ENCODE peak calls at places on chromosomes 11 and 22, in five cellular contexts. I is iPS DF 6.9; A is HCT116; Q is naive thymus-derived CD4-positive, alpha-beta T cell; T is tibial nerve. B is an unnamed sample.

GRCh38 chr11:65459552-65459951 is 37.0 kb downstream of the NEAT1 start:
- DNase-seq in I (peak), A (no peak), Q (no peak), T (no peak), B (no peak)

GRCh38 chr11:118245946-118246562 is 6.1 kb downstream of the MPZL3 start:
- DNase-seq in I (no peak), Q (no peak), T (no peak), A (no peak), B (no peak)

GRCh38 chr11:119741369-119742262 is 12.6 kb upstream of the NECTIN1 start:
- DNase-seq in T (no peak), A (no peak), I (no peak), Q (peak), B (peak)

GRCh38 chr22:39530692-39531331 is 1.7 kb downstream of the RPS19BP1 start:
- DNase-seq in Q (no peak), I (no peak), A (no peak), T (no peak), B (peak)

GRCh38 chr11:63901660-63902059 is 15.3 kb downstream of the RCOR2 start:
- DNase-seq in Q (no peak), A (no peak), I (no peak), T (no peak), B (no peak)

GRCh38 chr11:119094816-119095065 is 6.9 kb downstream of the DPAGT1 start:
- DNase-seq in Q (no peak), A (no peak), T (peak), I (no peak), B (no peak)

GRCh38 chr11:131079036-131079435 is 162.8 kb upstream of the SNX19 start:
- DNase-seq in A (no peak), T (no peak), Q (no peak), I (no peak), B (no peak)

GRCh38 chr22:39244496-39245129 is at the start of gene PDGFB:
- DNase-seq in T (peak), A (no peak), I (no peak), Q (no peak), B (no peak)

GRCh38 chr11:29019960-29020683 is 911.9 kb downstream of the METTL15 start:
- DNase-seq in I (peak), T (no peak), A (peak), Q (no peak), B (no peak)

GRCh38 chr22:23834830-23835772 is 3.7 kb downstream of the DERL3 start:
- DNase-seq in Q (no peak), A (no peak), T (no peak), I (no peak), B (no peak)

GRCh38 chr22:30290679-30291333 is 1.5 kb upstream of the CASTOR1 start:
- DNase-seq in A (no peak), I (no peak), Q (no peak), T (peak), B (no peak)

GRCh38 chr22:24567668-24568067 is 11.9 kb downstream of the SNRPD3 start:
- DNase-seq in T (no peak), I (no peak), A (no peak), Q (no peak), B (no peak)

GRCh38 chr11:12235549-12235944 is 125.2 kb downstream of the MICAL2 start:
- DNase-seq in A (no peak), I (no peak), Q (no peak), T (no peak), B (no peak)

GRCh38 chr22:24975813-24976341 is 23.4 kb downstream of the KIAA1671 start:
- DNase-seq in T (peak), Q (no peak), I (no peak), A (no peak), B (no peak)

GRCh38 chr11:114438303-114438702 is 964 bp upstream of the REXO2 start:
- DNase-seq in Q (no peak), A (no peak), I (no peak), T (no peak), B (no peak)

GRCh38 chr11:2318123-2318522 is 16.3 kb downstream of the TSPAN32 start:
- DNase-seq in A (no peak), Q (no peak), I (no peak), T (no peak), B (no peak)

GRCh38 chr22:50051930-50052329 is 6.2 kb downstream of the TTLL8 start:
- DNase-seq in I (no peak), Q (no peak), T (no peak), A (no peak), B (no peak)

GRCh38 chr11:1931326-1931725 is 11.8 kb downstream of the TNNT3 start:
- DNase-seq in T (no peak), I (no peak), Q (no peak), A (no peak), B (no peak)

GRCh38 chr11:130915556-130916237 is 582 bp downstream of the SNX19 start:
- DNase-seq in Q (no peak), I (no peak), T (no peak), A (no peak), B (peak)

GRCh38 chr11:111736621-111737055 is 29.6 kb downstream of the PPP2R1B start:
- DNase-seq in Q (no peak), A (no peak), T (no peak), I (no peak), B (no peak)

GRCh38 chr11:1146311-1146864 is 11.4 kb upstream of the MUC5AC start:
- DNase-seq in I (no peak), Q (no peak), T (no peak), A (no peak), B (no peak)

GRCh38 chr22:44456661-44457412 is 41.2 kb downstream of the RTL6 start:
- DNase-seq in A (no peak), T (no peak), I (no peak), Q (no peak), B (no peak)

GRCh38 chr11:64122411-64123101 is 43.4 kb downstream of the MACROD1 start:
- DNase-seq in A (no peak), Q (no peak), I (no peak), T (no peak), B (no peak)

GRCh38 chr11:57983211-57983610 is 40.5 kb upstream of the OR9Q1 start:
- DNase-seq in Q (no peak), A (no peak), T (no peak), I (no peak), B (no peak)

GRCh38 chr11:116882386-116882785 is 45.0 kb upstream of the APOA1 start:
- DNase-seq in Q (no peak), A (peak), I (no peak), T (no peak), B (peak)

GRCh38 chr22:17678817-17679385 is 40.3 kb downstream of the BCL2L13 start:
- DNase-seq in T (no peak), I (no peak), Q (no peak), A (no peak), B (no peak)

GRCh38 chr11:69123593-69124545 is 31.9 kb upstream of the SMIM38 start:
- DNase-seq in I (no peak), A (no peak), T (no peak), Q (no peak), B (no peak)

GRCh38 chr11:130873766-130874165 is 42.5 kb downstream of the SNX19 start:
- DNase-seq in A (no peak), I (no peak), T (no peak), Q (no peak), B (no peak)

GRCh38 chr11:60783911-60784310 is 1.2 kb upstream of the MS4A10 start:
- DNase-seq in I (no peak), T (no peak), Q (no peak), A (no peak), B (no peak)

GRCh38 chr11:117809236-117810055 is 12.4 kb upstream of the DSCAML1 start:
- DNase-seq in A (peak), I (no peak), Q (peak), T (peak), B (peak)

DNA sequence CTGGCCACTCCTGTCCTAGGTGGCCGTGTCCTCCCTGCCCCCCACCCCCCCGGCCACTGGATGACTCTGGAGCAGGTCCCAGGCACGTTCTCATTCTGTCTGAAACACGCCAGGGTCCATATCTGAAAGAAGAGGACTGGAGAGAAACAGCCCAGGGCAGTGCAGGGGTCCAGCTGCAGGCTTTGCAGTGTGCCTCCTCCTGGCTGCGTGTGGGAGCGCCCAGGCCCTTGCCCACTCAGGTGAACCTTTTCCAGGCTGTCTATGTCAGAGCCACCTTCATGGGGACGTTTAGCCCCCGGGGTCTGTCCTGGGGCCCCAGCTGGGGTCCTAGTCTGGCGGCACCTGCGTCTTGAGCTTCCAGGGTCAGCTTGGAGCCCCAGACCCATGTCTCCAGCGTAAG is 15.6 kb downstream of the GRAMD4 start:
- DNase-seq in I (no peak), T (no peak), Q (no peak), A (no peak), B (no peak)
- H3K27ac ChIP-seq in I (no peak), T (peak), Q (no peak), A (no peak), B (no peak)

GRCh38 chr11:19368726-19369364 is 128.1 kb upstream of the E2F8 start:
- DNase-seq in Q (no peak), I (no peak), T (no peak), A (no peak), B (no peak)
- H3K4me3 ChIP-seq in Q (no peak), I (no peak), T (no peak), A (no peak), B (no peak)

GRCh38 chr11:86484795-86485166 is 110.1 kb downstream of the CCDC81 start:
- DNase-seq in T (no peak), A (no peak), I (no peak), Q (no peak), B (no peak)
- H3K27ac ChIP-seq in T (peak), A (no peak), I (no peak), Q (no peak), B (no peak)

GRCh38 chr22:27314276-27314807 is 487.2 kb downstream of the MN1 start:
- DNase-seq in I (no peak), Q (no peak), T (no peak), A (no peak), B (no peak)

GRCh38 chr22:27310966-27311665 is 490.4 kb downstream of the MN1 start:
- DNase-seq in I (no peak), A (no peak), T (no peak), Q (no peak), B (no peak)

GRCh38 chr22:27312567-27313507 is 488.7 kb downstream of the MN1 start:
- DNase-seq in A (no peak), I (no peak), Q (no peak), T (no peak), B (no peak)

GRCh38 chr22:27309713-27310112 is 491.8 kb downstream of the MN1 start:
- DNase-seq in T (no peak), A (no peak), I (no peak), Q (no peak), B (no peak)

DNA sequence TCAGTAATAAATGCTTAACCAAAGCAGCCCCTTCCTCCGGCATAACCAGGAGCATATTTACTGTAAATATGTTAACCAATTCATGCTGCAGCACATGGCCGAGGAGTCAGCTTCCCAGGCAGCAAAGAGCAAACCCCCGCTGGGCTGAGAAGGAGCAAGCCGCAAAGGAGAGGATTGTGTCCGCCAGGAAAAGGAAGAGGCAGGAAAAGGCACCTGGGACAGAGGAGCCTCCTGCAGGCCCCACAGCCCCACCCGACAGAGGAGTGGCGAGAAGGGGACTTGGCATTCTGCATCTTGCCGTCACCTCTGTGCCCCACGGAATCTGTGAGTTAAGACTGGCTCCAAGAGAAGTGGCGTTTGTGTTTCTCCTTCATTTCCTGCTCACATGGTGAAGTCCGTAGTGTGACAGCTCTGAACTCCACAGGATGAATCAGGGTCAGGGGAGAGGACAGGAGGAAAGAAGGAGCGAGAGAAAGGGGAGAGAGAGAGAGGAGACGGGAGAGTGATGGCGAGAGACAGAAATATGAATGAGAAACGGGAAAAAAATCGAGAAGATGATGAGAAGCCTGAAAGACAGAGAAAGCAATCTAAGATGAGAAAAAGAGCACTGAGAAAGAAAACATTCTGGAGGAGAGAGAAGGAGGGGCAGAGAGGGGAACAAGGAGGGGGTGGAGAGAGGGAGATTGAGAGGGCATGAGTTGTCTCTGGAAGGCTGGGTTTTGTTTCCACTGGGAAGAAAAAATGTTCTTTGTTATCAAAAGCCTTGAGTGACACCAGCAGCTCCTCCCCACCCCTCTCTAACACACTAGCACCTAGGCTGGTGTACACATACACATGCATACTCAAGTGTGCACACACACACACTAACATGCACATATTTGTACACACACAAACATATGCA is 489.6 kb downstream of the MN1 start:
- DNase-seq in T (no peak), Q (no peak), A (no peak), I (no peak), B (no peak)
- H3K4me3 ChIP-seq in T (no peak), Q (no peak), A (no peak), I (no peak), B (no peak)

GRCh38 chr22:26632422-26633155 is 10.8 kb downstream of the CRYBA4 start:
- DNase-seq in I (no peak), T (no peak), A (no peak), Q (no peak), B (no peak)
- H3K27ac ChIP-seq in I (no peak), T (no peak), A (no peak), Q (no peak), B (no peak)

DNA sequence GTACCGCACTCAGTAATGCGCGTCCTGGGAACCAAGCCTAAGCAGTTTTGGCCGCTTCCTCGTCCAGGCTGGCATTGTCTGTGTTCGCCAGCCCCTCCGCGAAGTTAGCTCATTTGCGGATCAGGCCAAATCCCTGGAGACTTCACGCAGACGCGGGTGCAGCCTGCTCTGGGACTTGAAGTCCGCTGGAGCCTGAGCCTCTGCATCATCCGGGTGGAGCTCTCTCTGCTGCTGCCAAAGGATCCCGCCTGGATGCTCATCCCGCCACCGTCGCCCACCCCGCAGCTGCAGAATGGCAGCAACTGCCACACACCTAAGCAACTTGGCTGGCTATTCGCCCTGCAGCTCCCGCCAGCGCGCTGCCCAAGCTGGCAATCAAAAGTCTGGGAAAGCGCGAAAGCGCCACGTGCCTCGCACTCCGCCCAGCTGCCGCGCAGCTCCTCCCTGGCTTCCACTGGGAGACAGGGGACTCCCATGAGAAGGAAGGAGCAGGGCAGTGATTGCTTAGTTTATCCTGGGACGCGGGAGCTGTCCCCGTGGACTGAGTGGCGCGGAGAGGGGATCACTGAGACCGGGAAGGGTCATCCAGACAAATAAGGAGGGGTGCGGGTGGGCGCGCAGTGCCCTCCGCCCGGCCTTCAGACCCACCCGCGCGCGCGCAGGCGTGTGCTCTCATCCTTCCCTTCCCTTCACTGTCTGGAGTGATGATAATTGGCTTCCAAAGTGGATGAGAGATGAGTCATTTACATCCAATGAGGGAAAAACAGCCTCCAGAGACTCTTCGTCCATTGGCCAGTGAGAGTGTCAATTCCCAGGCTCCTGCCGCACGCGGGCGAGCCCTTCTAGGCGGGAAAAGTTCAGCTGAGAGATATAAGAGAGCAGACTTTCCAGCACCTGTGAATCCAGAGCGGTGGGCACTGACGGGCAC is 23.2 kb upstream of the GLYATL1B start:
- DNase-seq in I (no peak), Q (no peak), A (no peak), T (no peak), B (no peak)
- H3K4me3 ChIP-seq in I (no peak), Q (no peak), A (no peak), T (no peak), B (no peak)

DNA sequence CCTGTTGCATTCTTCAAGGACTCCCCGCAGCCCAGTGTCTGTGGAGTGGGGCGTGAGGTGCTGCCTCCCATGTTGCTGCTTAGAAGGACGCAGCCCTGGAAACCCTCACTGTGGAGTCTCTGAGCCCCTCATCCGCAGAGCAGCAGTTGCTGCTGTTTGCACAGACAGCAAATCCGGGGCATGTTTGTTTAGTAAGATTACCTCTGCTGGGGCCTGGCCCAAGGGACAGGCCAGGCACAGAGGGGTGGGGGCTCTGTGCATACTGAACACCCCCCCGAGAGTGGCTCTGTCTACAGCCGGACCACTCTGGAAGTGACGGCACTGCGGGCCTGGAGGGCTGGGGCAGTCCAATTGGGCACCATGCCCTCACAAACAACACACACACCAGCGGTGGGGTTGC is 22.9 kb upstream of the CCDC188 start:
- DNase-seq in T (no peak), Q (no peak), I (no peak), A (no peak), B (no peak)
- H3K27ac ChIP-seq in T (no peak), Q (no peak), I (no peak), A (no peak), B (no peak)